ENCODE peak calls at places on chromosomes 5 and 9, in six cellular contexts. One of them, this sample, is unnamed.

GRCh38 chr5:124630767-124631704 is 115.4 kb downstream of the ZNF608 start:
- DNase-seq in HCEC 1CT: peak; percentile 51
- DNase-seq in WERI-Rb-1: no peak
- DNase-seq in dorsolateral prefrontal cortex: no peak
- DNase-seq in AG08396: no peak
- DNase-seq in heart left ventricle: no peak
- DNase-seq in this sample: no peak

GRCh38 chr5:154276932-154277331 is 86.4 kb downstream of the GALNT10 start:
- DNase-seq in AG08396: peak; percentile 66
- DNase-seq in WERI-Rb-1: peak; percentile 16
- DNase-seq in heart left ventricle: peak; percentile 77
- DNase-seq in HCEC 1CT: peak; percentile 90
- DNase-seq in dorsolateral prefrontal cortex: no peak
- DNase-seq in this sample: no peak

GRCh38 chr5:10684303-10685086 is 76.5 kb downstream of the DAP start:
- DNase-seq in AG08396: no peak
- DNase-seq in dorsolateral prefrontal cortex: no peak
- DNase-seq in WERI-Rb-1: no peak
- DNase-seq in heart left ventricle: no peak
- DNase-seq in HCEC 1CT: no peak
- DNase-seq in this sample: peak; percentile 53

GRCh38 chr5:96344678-96345612 is 88.1 kb downstream of the PCSK1 start:
- DNase-seq in HCEC 1CT: peak; percentile 74
- DNase-seq in dorsolateral prefrontal cortex: no peak
- DNase-seq in AG08396: peak; percentile 47
- DNase-seq in WERI-Rb-1: peak; percentile 22
- DNase-seq in heart left ventricle: no peak
- DNase-seq in this sample: peak; percentile 14

GRCh38 chr5:102666164-102666951 is 88.7 kb upstream of the PAM start:
- DNase-seq in dorsolateral prefrontal cortex: no peak
- DNase-seq in WERI-Rb-1: peak; percentile 60
- DNase-seq in heart left ventricle: no peak
- DNase-seq in AG08396: peak; percentile 35
- DNase-seq in HCEC 1CT: no peak
- DNase-seq in this sample: no peak

GRCh38 chr5:90473321-90474234 is 993 bp downstream of the MBLAC2 start:
- DNase-seq in WERI-Rb-1: peak; percentile 30
- DNase-seq in HCEC 1CT: peak; percentile 46
- DNase-seq in heart left ventricle: peak; percentile 51
- DNase-seq in AG08396: peak; percentile 39
- DNase-seq in dorsolateral prefrontal cortex: no peak
- DNase-seq in this sample: peak; percentile 61

GRCh38 chr5:170147051-170147785 is 41.5 kb downstream of the FOXI1 start:
- DNase-seq in dorsolateral prefrontal cortex: no peak
- DNase-seq in WERI-Rb-1: no peak
- DNase-seq in HCEC 1CT: no peak
- DNase-seq in AG08396: no peak
- DNase-seq in heart left ventricle: no peak
- DNase-seq in this sample: no peak

GRCh38 chr9:32398207-32398606 is 13.8 kb downstream of the ACO1 start:
- DNase-seq in WERI-Rb-1: no peak
- DNase-seq in heart left ventricle: no peak
- DNase-seq in dorsolateral prefrontal cortex: no peak
- DNase-seq in AG08396: no peak
- DNase-seq in HCEC 1CT: peak; percentile 79
- DNase-seq in this sample: no peak

GRCh38 chr5:16529319-16529718 is 63.7 kb upstream of the ZNF622 start:
- DNase-seq in heart left ventricle: no peak
- DNase-seq in dorsolateral prefrontal cortex: no peak
- DNase-seq in HCEC 1CT: no peak
- DNase-seq in WERI-Rb-1: no peak
- DNase-seq in AG08396: no peak
- DNase-seq in this sample: no peak

GRCh38 chr5:92421937-92422336 is 1038.8 kb upstream of the ARRDC3 start:
- DNase-seq in heart left ventricle: no peak
- DNase-seq in AG08396: no peak
- DNase-seq in dorsolateral prefrontal cortex: no peak
- DNase-seq in HCEC 1CT: no peak
- DNase-seq in WERI-Rb-1: no peak
- DNase-seq in this sample: no peak

GRCh38 chr5:180026320-180026719 is 45.2 kb downstream of the RNF130 start:
- DNase-seq in dorsolateral prefrontal cortex: no peak
- DNase-seq in HCEC 1CT: no peak
- DNase-seq in WERI-Rb-1: no peak
- DNase-seq in heart left ventricle: peak; percentile 30
- DNase-seq in AG08396: no peak
- DNase-seq in this sample: no peak

GRCh38 chr9:100427366-100428263 is 672 bp downstream of the MSANTD3 start:
- DNase-seq in HCEC 1CT: peak; percentile 71
- DNase-seq in AG08396: peak; percentile 68
- DNase-seq in dorsolateral prefrontal cortex: peak; percentile 52
- DNase-seq in heart left ventricle: peak; percentile 67
- DNase-seq in WERI-Rb-1: peak; percentile 80
- DNase-seq in this sample: no peak

GRCh38 chr9:92278117-92278516 is 15.4 kb downstream of the IARS1 start:
- DNase-seq in WERI-Rb-1: no peak
- DNase-seq in dorsolateral prefrontal cortex: no peak
- DNase-seq in HCEC 1CT: peak; percentile 56
- DNase-seq in heart left ventricle: no peak
- DNase-seq in AG08396: peak; percentile 30
- DNase-seq in this sample: no peak

GRCh38 chr5:177434942-177435738 is 8.7 kb downstream of the GRK6 start:
- DNase-seq in heart left ventricle: no peak
- DNase-seq in dorsolateral prefrontal cortex: no peak
- DNase-seq in AG08396: no peak
- DNase-seq in WERI-Rb-1: no peak
- DNase-seq in HCEC 1CT: no peak
- DNase-seq in this sample: no peak

GRCh38 chr9:121703014-121703734 is 51.7 kb downstream of the DAB2IP start:
- DNase-seq in dorsolateral prefrontal cortex: no peak
- DNase-seq in HCEC 1CT: no peak
- DNase-seq in AG08396: no peak
- DNase-seq in heart left ventricle: no peak
- DNase-seq in WERI-Rb-1: no peak
- DNase-seq in this sample: peak; percentile 82

GRCh38 chr5:98069876-98070512 is 703.5 kb upstream of the RGMB start:
- DNase-seq in dorsolateral prefrontal cortex: no peak
- DNase-seq in AG08396: peak; percentile 3
- DNase-seq in HCEC 1CT: peak; percentile 15
- DNase-seq in heart left ventricle: no peak
- DNase-seq in WERI-Rb-1: no peak
- DNase-seq in this sample: no peak

GRCh38 chr5:134053840-134054338 is 49.1 kb upstream of the VDAC1 start:
- DNase-seq in WERI-Rb-1: no peak
- DNase-seq in heart left ventricle: no peak
- DNase-seq in dorsolateral prefrontal cortex: no peak
- DNase-seq in AG08396: no peak
- DNase-seq in HCEC 1CT: no peak
- DNase-seq in this sample: no peak

GRCh38 chr5:148957591-148958202 is 105.2 kb downstream of the SH3TC2 start:
- DNase-seq in dorsolateral prefrontal cortex: no peak
- DNase-seq in AG08396: peak; percentile 47
- DNase-seq in heart left ventricle: no peak
- DNase-seq in HCEC 1CT: peak; percentile 30
- DNase-seq in WERI-Rb-1: peak; percentile 43
- DNase-seq in this sample: peak; percentile 77

GRCh38 chr5:5721881-5722280 is 299.4 kb downstream of the ICE1 start:
- DNase-seq in AG08396: no peak
- DNase-seq in dorsolateral prefrontal cortex: no peak
- DNase-seq in WERI-Rb-1: no peak
- DNase-seq in HCEC 1CT: no peak
- DNase-seq in heart left ventricle: no peak
- DNase-seq in this sample: no peak

GRCh38 chr9:22079873-22080341 is 70.8 kb upstream of the CDKN2B start:
- DNase-seq in dorsolateral prefrontal cortex: no peak
- DNase-seq in HCEC 1CT: peak; percentile 54
- DNase-seq in WERI-Rb-1: no peak
- DNase-seq in AG08396: peak; percentile 50
- DNase-seq in heart left ventricle: peak; percentile 27
- DNase-seq in this sample: no peak

GRCh38 chr5:131751551-131751950 is 45.3 kb downstream of the FNIP1 start:
- DNase-seq in dorsolateral prefrontal cortex: no peak
- DNase-seq in HCEC 1CT: peak; percentile 4
- DNase-seq in heart left ventricle: no peak
- DNase-seq in AG08396: no peak
- DNase-seq in WERI-Rb-1: no peak
- DNase-seq in this sample: no peak

GRCh38 chr5:75656311-75657003 is 45.2 kb downstream of the ANKDD1B start:
- DNase-seq in AG08396: peak; percentile 63
- DNase-seq in WERI-Rb-1: no peak
- DNase-seq in HCEC 1CT: peak; percentile 62
- DNase-seq in heart left ventricle: peak; percentile 39
- DNase-seq in dorsolateral prefrontal cortex: peak; percentile 46
- DNase-seq in this sample: no peak

GRCh38 chr5:131514316-131515275 is 120.4 kb downstream of the RAPGEF6 start:
- DNase-seq in AG08396: no peak
- DNase-seq in heart left ventricle: no peak
- DNase-seq in HCEC 1CT: peak; percentile 37
- DNase-seq in dorsolateral prefrontal cortex: no peak
- DNase-seq in WERI-Rb-1: no peak
- DNase-seq in this sample: no peak

GRCh38 chr5:6311568-6312501 is 66.5 kb downstream of the MED10 start:
- DNase-seq in HCEC 1CT: no peak
- DNase-seq in WERI-Rb-1: peak; percentile 54
- DNase-seq in heart left ventricle: peak; percentile 70
- DNase-seq in dorsolateral prefrontal cortex: no peak
- DNase-seq in AG08396: no peak
- DNase-seq in this sample: no peak

GRCh38 chr5:158414780-158415179 is 555.8 kb upstream of the CLINT1 start:
- DNase-seq in heart left ventricle: no peak
- DNase-seq in AG08396: peak; percentile 20
- DNase-seq in dorsolateral prefrontal cortex: no peak
- DNase-seq in HCEC 1CT: peak; percentile 80
- DNase-seq in WERI-Rb-1: no peak
- DNase-seq in this sample: no peak

GRCh38 chr9:137945581-137945980 is 68.0 kb downstream of the CACNA1B start:
- DNase-seq in AG08396: no peak
- DNase-seq in WERI-Rb-1: no peak
- DNase-seq in HCEC 1CT: no peak
- DNase-seq in heart left ventricle: no peak
- DNase-seq in dorsolateral prefrontal cortex: no peak
- DNase-seq in this sample: no peak

GRCh38 chr9:90965141-90965910 is 163.7 kb downstream of the SYK start:
- DNase-seq in WERI-Rb-1: no peak
- DNase-seq in AG08396: no peak
- DNase-seq in heart left ventricle: no peak
- DNase-seq in dorsolateral prefrontal cortex: no peak
- DNase-seq in HCEC 1CT: no peak
- DNase-seq in this sample: no peak

GRCh38 chr9:129040113-129040643 is 3.8 kb downstream of the MIGA2 start:
- DNase-seq in heart left ventricle: no peak
- DNase-seq in HCEC 1CT: no peak
- DNase-seq in WERI-Rb-1: no peak
- DNase-seq in AG08396: no peak
- DNase-seq in dorsolateral prefrontal cortex: no peak
- DNase-seq in this sample: peak; percentile 22

GRCh38 chr9:130430734-130431535 is 13.8 kb upstream of the ASS1 start:
- DNase-seq in HCEC 1CT: no peak
- DNase-seq in heart left ventricle: no peak
- DNase-seq in WERI-Rb-1: no peak
- DNase-seq in AG08396: no peak
- DNase-seq in dorsolateral prefrontal cortex: no peak
- DNase-seq in this sample: peak; percentile 59

GRCh38 chr9:131733601-131734061 is 6.2 kb downstream of the RAPGEF1 start:
- DNase-seq in heart left ventricle: peak; percentile 45
- DNase-seq in AG08396: peak; percentile 87
- DNase-seq in HCEC 1CT: peak; percentile 93
- DNase-seq in dorsolateral prefrontal cortex: no peak
- DNase-seq in WERI-Rb-1: peak; percentile 48
- DNase-seq in this sample: peak; percentile 64

GRCh38 chr5:15887072-15887471 is 292.5 kb downstream of the MARCHF11 start:
- DNase-seq in HCEC 1CT: no peak
- DNase-seq in dorsolateral prefrontal cortex: no peak
- DNase-seq in AG08396: peak; percentile 16
- DNase-seq in heart left ventricle: no peak
- DNase-seq in WERI-Rb-1: no peak
- DNase-seq in this sample: no peak

GRCh38 chr5:108653201-108653600 is 94.5 kb upstream of the FER start:
- DNase-seq in WERI-Rb-1: no peak
- DNase-seq in heart left ventricle: no peak
- DNase-seq in dorsolateral prefrontal cortex: no peak
- DNase-seq in HCEC 1CT: no peak
- DNase-seq in AG08396: no peak
- DNase-seq in this sample: no peak

GRCh38 chr5:154783774-154784460 is 28.7 kb downstream of the LARP1 start:
- DNase-seq in heart left ventricle: peak; percentile 54
- DNase-seq in dorsolateral prefrontal cortex: no peak
- DNase-seq in WERI-Rb-1: no peak
- DNase-seq in HCEC 1CT: no peak
- DNase-seq in AG08396: peak; percentile 33
- DNase-seq in this sample: no peak

GRCh38 chr9:98559568-98559967 is 149.2 kb downstream of the GABBR2 start:
- DNase-seq in dorsolateral prefrontal cortex: no peak
- DNase-seq in heart left ventricle: no peak
- DNase-seq in WERI-Rb-1: no peak
- DNase-seq in HCEC 1CT: no peak
- DNase-seq in AG08396: no peak
- DNase-seq in this sample: no peak

This sample was measured in H7.